ENCODE peak calls at places on chromosomes 5 and 9, in four cellular contexts. W is natural killer cell; P is hippocampal formation; S is stimulated activated CD8-positive, alpha-beta memory T cell treated with anti-CD3 and anti-CD28 coated beads, Interleukin-4, amount 100 ng/mL, for 4 hours. Z is an unnamed sample.

GRCh38 chr5:24630925-24631324 is 13.9 kb downstream of the CDH10 start:
- DNase-seq in S (no peak), W (no peak), P (no peak), Z (no peak)

GRCh38 chr5:91281409-91281808 is 101.7 kb downstream of the ARRDC3 start:
- DNase-seq in S (no peak), W (no peak), P (no peak), Z (no peak)

GRCh38 chr5:107373511-107374263 is 297.1 kb downstream of the EFNA5 start:
- DNase-seq in W (no peak), S (no peak), P (no peak), Z (no peak)

GRCh38 chr5:143359869-143360268 is 43.6 kb downstream of the NR3C1 start:
- DNase-seq in P (no peak), S (no peak), W (no peak), Z (no peak)

GRCh38 chr5:14734382-14734781 is 69.9 kb downstream of the OTULIN start:
- DNase-seq in W (no peak), P (no peak), S (no peak), Z (no peak)

GRCh38 chr5:106314221-106314824 is 1356.4 kb downstream of the EFNA5 start:
- DNase-seq in P (no peak), S (no peak), W (no peak), Z (no peak)

GRCh38 chr5:169112016-169112415 is 188.9 kb downstream of the SLIT3 start:
- DNase-seq in P (no peak), S (no peak), W (no peak), Z (no peak)

GRCh38 chr5:142529626-142530278 is 156.1 kb downstream of the FGF1 start:
- DNase-seq in S (no peak), P (no peak), W (no peak), Z (no peak)

GRCh38 chr5:132016721-132017250 is 5.3 kb upstream of the ACSL6 start:
- DNase-seq in S (no peak), W (no peak), P (no peak), Z (no peak)

GRCh38 chr5:161406880-161407279 is 139.6 kb downstream of the GABRB2 start:
- DNase-seq in S (no peak), P (no peak), W (no peak), Z (no peak)

GRCh38 chr5:78758169-78758839 is 109.7 kb upstream of the LHFPL2 start:
- DNase-seq in W (no peak), P (no peak), S (no peak), Z (no peak)

GRCh38 chr5:121292664-121293063 is 559.0 kb upstream of the FTMT start:
- DNase-seq in S (no peak), P (no peak), W (no peak), Z (no peak)

GRCh38 chr5:42656661-42657035 is 100.0 kb upstream of the CCDC152 start:
- DNase-seq in S (no peak), W (no peak), P (peak), Z (no peak)

GRCh38 chr9:127943011-127943662 is 5.5 kb upstream of the DPM2 start:
- DNase-seq in S (no peak), W (no peak), P (no peak), Z (no peak)

GRCh38 chr9:123537809-123538208 is 181.8 kb downstream of the CRB2 start:
- DNase-seq in P (no peak), S (no peak), W (no peak), Z (no peak)

GRCh38 chr5:172142709-172143215 is 45.3 kb downstream of the STK10 start:
- DNase-seq in S (no peak), P (no peak), W (no peak), Z (no peak)

GRCh38 chr5:137995077-137995746 is 37.7 kb downstream of the FAM13B start:
- DNase-seq in P (no peak), W (no peak), S (no peak), Z (no peak)

GRCh38 chr9:86093788-86094555 is 5.4 kb downstream of the GOLM1 start:
- DNase-seq in S (no peak), P (no peak), W (no peak), Z (no peak)

GRCh38 chr9:99516657-99517049 is 294.6 kb downstream of the SEC61B start:
- DNase-seq in P (no peak), W (no peak), S (no peak), Z (no peak)

GRCh38 chr5:132059043-132059695 is 1.3 kb upstream of the IL3 start:
- DNase-seq in W (peak), S (no peak), P (no peak), Z (peak)

GRCh38 chr9:38017149-38017884 is 51.7 kb downstream of the SHB start:
- DNase-seq in S (no peak), P (peak), W (no peak), Z (no peak)

GRCh38 chr5:163718256-163718655 is 212.8 kb downstream of the MAT2B start:
- DNase-seq in S (no peak), W (no peak), P (no peak), Z (no peak)

GRCh38 chr9:126166291-126166690 is 160.3 kb upstream of the MVB12B start:
- DNase-seq in W (no peak), P (no peak), S (no peak), Z (no peak)

GRCh38 chr5:95808686-95809413 is 13.7 kb downstream of the GLRX start:
- DNase-seq in P (peak), S (peak), W (peak), Z (peak)

GRCh38 chr9:118271936-118272335 is 567.7 kb downstream of the TLR4 start:
- DNase-seq in W (no peak), S (no peak), P (no peak), Z (no peak)

GRCh38 chr5:149392718-149393117 is 13.6 kb upstream of the IL17B start:
- DNase-seq in W (no peak), S (no peak), P (no peak), Z (no peak)

GRCh38 chr5:137376127-137376526 is 123.0 kb downstream of the SPOCK1 start:
- DNase-seq in P (peak), W (no peak), S (no peak), Z (no peak)

GRCh38 chr9:127108182-127108876 is 14.1 kb downstream of the ANGPTL2 start:
- DNase-seq in W (no peak), P (no peak), S (no peak), Z (no peak)

GRCh38 chr5:160837749-160838593 is 14.0 kb downstream of the ATP10B start:
- DNase-seq in P (no peak), S (no peak), W (no peak), Z (no peak)

GRCh38 chr5:1468247-1468612 is 23.0 kb upstream of the SLC6A3 start:
- DNase-seq in W (no peak), S (no peak), P (no peak), Z (no peak)